ENCODE peak calls at places on chromosomes 2 and 18, in eight cellular contexts. C is brain microvascular endothelial cell, M is cardiac muscle cell, O is nephron progenitor cell, P is hypothalamus, B is SK-N-DZ, N is naive B cell, Q is GM23338. J is an unnamed sample.

GRCh38 chr2:1717129-1717528 is 27.2 kb downstream of the PXDN start:
- DNase-seq in B (no peak), Q (no peak), M (peak; percentile 82), N (no peak), P (no peak), C (no peak), O (no peak), J (peak; percentile 50)

GRCh38 chr2:43293744-43294695 is 67.6 kb upstream of the ZFP36L2 start:
- DNase-seq in B (no peak), C (peak; percentile 98), P (no peak), N (no peak), O (no peak), Q (no peak), M (peak; percentile 98), J (no peak)

GRCh38 chr2:9665903-9666302 is 35.1 kb upstream of the YWHAQ start:
- DNase-seq in Q (no peak), C (peak; percentile 90), B (no peak), N (no peak), P (no peak), M (peak; percentile 60), O (no peak), J (no peak)

GRCh38 chr18:78754311-78755043 is 225.1 kb upstream of the SALL3 start:
- DNase-seq in C (no peak), N (no peak), M (no peak), O (no peak), P (no peak), B (no peak), Q (no peak), J (no peak)

GRCh38 chr2:195458936-195459335 is 198.1 kb upstream of the SLC39A10 start:
- DNase-seq in M (no peak), N (no peak), C (no peak), Q (no peak), O (no peak), P (no peak), B (no peak), J (no peak)

GRCh38 chr2:238100049-238100820 is at the start of gene ESPNL:
- DNase-seq in Q (no peak), C (no peak), B (peak; percentile 70), N (no peak), O (no peak), P (no peak), M (no peak), J (peak; percentile 56)

GRCh38 chr2:33671198-33671597 is 72.1 kb upstream of the FAM98A start:
- DNase-seq in C (no peak), M (no peak), B (no peak), O (no peak), P (no peak), N (no peak), Q (no peak), J (no peak)

GRCh38 chr2:216657086-216657855 is 24.1 kb downstream of the IGFBP2 start:
- DNase-seq in N (no peak), B (no peak), O (no peak), M (no peak), Q (no peak), P (no peak), C (no peak), J (no peak)

GRCh38 chr2:220963930-220964329 is 608.2 kb downstream of the EPHA4 start:
- DNase-seq in C (no peak), O (no peak), P (no peak), Q (peak; percentile 10), N (no peak), M (no peak), B (no peak), J (no peak)

GRCh38 chr2:129945557-129945956 is 33.9 kb upstream of the RAB6C start:
- DNase-seq in O (no peak), C (no peak), P (no peak), Q (no peak), N (no peak), M (no peak), B (no peak), J (no peak)

GRCh38 chr18:11857177-11857887 is 6.1 kb downstream of the CHMP1B start:
- DNase-seq in P (no peak), O (peak; percentile 56), Q (peak; percentile 78), N (no peak), B (peak; percentile 32), C (peak; percentile 100), M (peak; percentile 98), J (no peak)

GRCh38 chr2:219254590-219255219 is 987 bp upstream of the TUBA4A start:
- DNase-seq in B (no peak), Q (no peak), C (no peak), O (no peak), N (peak; percentile 67), M (no peak), P (no peak), J (no peak)

GRCh38 chr2:239529313-239530015 is 128.6 kb upstream of the HDAC4 start:
- DNase-seq in M (no peak), B (no peak), Q (no peak), P (no peak), C (no peak), O (no peak), N (no peak), J (no peak)

GRCh38 chr2:54456526-54457325 is 599 bp downstream of the SPTBN1 start:
- DNase-seq in B (peak; percentile 41), C (no peak), O (peak; percentile 72), Q (peak; percentile 60), M (peak; percentile 57), N (peak; percentile 7), P (no peak), J (peak; percentile 37)

GRCh38 chr18:27794527-27794926 is 382.4 kb downstream of the CDH2 start:
- DNase-seq in C (no peak), N (no peak), B (no peak), O (no peak), P (no peak), M (no peak), Q (no peak), J (no peak)

GRCh38 chr2:174965992-174966789 is 39.0 kb downstream of the CHN1 start:
- DNase-seq in O (no peak), N (no peak), B (no peak), P (no peak), C (no peak), M (peak; percentile 46), Q (no peak), J (no peak)

GRCh38 chr2:145228506-145228905 is 708.6 kb upstream of the ZEB2 start:
- DNase-seq in N (no peak), C (peak; percentile 4), M (peak; percentile 13), B (peak; percentile 94), P (no peak), Q (no peak), O (no peak), J (no peak)

GRCh38 chr2:64157792-64158191 is 13.6 kb upstream of the PELI1 start:
- DNase-seq in B (no peak), Q (no peak), N (no peak), O (no peak), M (peak; percentile 78), C (no peak), P (no peak), J (peak; percentile 49)

GRCh38 chr2:142140434-142140845 is 9.6 kb upstream of the LRP1B start:
- DNase-seq in M (peak; percentile 47), O (no peak), N (no peak), P (no peak), B (peak; percentile 22), C (no peak), Q (peak; percentile 72), J (no peak)